ENCODE peak calls at places on chromosomes 16 and 17, in four cellular contexts. X is HCT116, Q is small intestine, K is transverse colon. P is an unnamed sample.
A peak's percentile ranks its signal among the peaks of the same experiment; 100 is the strongest.

GRCh38 chr17:44989552-44990138 is 21.5 kb upstream of the C1QL1 start:
- DNase-seq in K (no peak), X (no peak), Q (no peak), P (no peak)

GRCh38 chr17:81693491-81694360 is 9.4 kb upstream of the MRPL12 start:
- DNase-seq in X (no peak), K (no peak), Q (no peak), P (no peak)

GRCh38 chr17:34980681-34981537 is 597 bp downstream of the LIG3 start:
- DNase-seq in K (peak; percentile 78), Q (peak; percentile 74), X (peak; percentile 56), P (no peak)

GRCh38 chr17:7580631-7581554 is 1.5 kb downstream of the CD68 start:
- DNase-seq in X (no peak), K (no peak), Q (peak; percentile 26), P (no peak)

GRCh38 chr17:28737316-28737715 is 6.5 kb upstream of the TRAF4 start:
- DNase-seq in X (no peak), K (no peak), Q (no peak), P (no peak)

GRCh38 chr16:84065536-84066132 is 23.0 kb upstream of the SLC38A8 start:
- DNase-seq in Q (peak; percentile 68), K (peak; percentile 46), X (peak; percentile 48), P (no peak)

GRCh38 chr17:78267257-78268073 is 36.0 kb downstream of the TMEM235 start:
- DNase-seq in Q (no peak), K (no peak), X (no peak), P (no peak)

GRCh38 chr16:17380613-17381012 is 90.1 kb downstream of the XYLT1 start:
- DNase-seq in K (no peak), Q (no peak), X (no peak), P (no peak)

GRCh38 chr16:88141580-88141979 is 190.3 kb downstream of the BANP start:
- DNase-seq in K (no peak), X (no peak), Q (no peak), P (no peak)

GRCh38 chr17:14448816-14449215 is 147.9 kb downstream of the HS3ST3B1 start:
- DNase-seq in K (no peak), X (no peak), Q (no peak), P (no peak)

GRCh38 chr17:73598131-73598680 is 46.0 kb downstream of the SDK2 start:
- DNase-seq in X (no peak), K (no peak), Q (no peak), P (no peak)

GRCh38 chr16:1159973-1160772 is 7.3 kb downstream of the CACNA1H start:
- DNase-seq in K (peak; percentile 26), X (no peak), Q (no peak), P (no peak)

GRCh38 chr17:17693253-17693954 is 12.1 kb downstream of the RAI1 start:
- DNase-seq in Q (peak; percentile 40), X (no peak), K (peak; percentile 31), P (no peak)

GRCh38 chr17:19716108-19717030 is at the start of gene SLC47A2:
- DNase-seq in X (no peak), Q (no peak), K (no peak), P (no peak)

GRCh38 chr17:79048826-79049755 is 25.1 kb downstream of the C1QTNF1 start:
- DNase-seq in X (no peak), Q (no peak), K (no peak), P (no peak)

GRCh38 chr17:43734376-43734775 is 24.2 kb downstream of the SOST start:
- DNase-seq in X (no peak), K (no peak), Q (no peak), P (no peak)

GRCh38 chr17:11969565-11969964 is 27.7 kb downstream of the ZNF18 start:
- DNase-seq in K (no peak), Q (no peak), X (no peak), P (no peak)

GRCh38 chr17:75344664-75345063 is 55.4 kb upstream of the SLC25A19 start:
- DNase-seq in X (no peak), Q (no peak), K (no peak), P (no peak)

GRCh38 chr17:35299108-35299507 is 56.2 kb downstream of the SLFN5 start:
- DNase-seq in Q (peak; percentile 28), X (no peak), K (no peak), P (no peak)

GRCh38 chr17:72833113-72833512 is 259.4 kb downstream of the SLC39A11 start:
- DNase-seq in Q (no peak), K (no peak), X (no peak), P (no peak)

GRCh38 chr17:76246080-76247066 is 6.1 kb upstream of the RNF157 start:
- DNase-seq in Q (peak; percentile 90), K (peak; percentile 74), X (no peak), P (no peak)

GRCh38 chr16:21100447-21100846 is 50.2 kb downstream of the DNAH3 start:
- DNase-seq in Q (no peak), X (peak; percentile 19), K (no peak), P (no peak)

GRCh38 chr16:2023098-2023925 is 3.4 kb upstream of the NHERF2 start:
- DNase-seq in K (peak; percentile 97), X (peak; percentile 77), Q (peak; percentile 91), P (peak; percentile 91)

GRCh38 chr16:57615813-57616212 is 12.6 kb upstream of the ADGRG1 start:
- DNase-seq in X (no peak), K (no peak), Q (peak; percentile 40), P (no peak)

GRCh38 chr17:68431661-68432071 is 25.6 kb downstream of the WIPI1 start:
- DNase-seq in K (no peak), X (peak; percentile 39), Q (peak; percentile 11), P (no peak)

GRCh38 chr16:53651357-53651756 is 52.3 kb downstream of the RPGRIP1L start:
- DNase-seq in X (no peak), Q (no peak), K (no peak), P (peak; percentile 5)

GRCh38 chr16:1913327-1914083 is 4.7 kb downstream of the HS3ST6 start:
- DNase-seq in Q (peak; percentile 93), K (peak; percentile 91), X (no peak), P (no peak)

GRCh38 chr17:38967290-38967738 is at the start of gene FBXO47:
- DNase-seq in X (no peak), Q (peak; percentile 89), K (peak; percentile 86), P (peak; percentile 84)
- H3K4me3 ChIP-seq in X (no peak within 1 kb of the TSS), Q (no peak within 1 kb of the TSS), K (no peak within 1 kb of the TSS), P (peak within 1 kb of the TSS; percentile 1)

GRCh38 chr17:2085648-2085949 is 30.7 kb downstream of the HIC1 start:
- DNase-seq in K (no peak), Q (no peak), X (no peak), P (no peak)

GRCh38 chr17:2087597-2088211 is 32.8 kb downstream of the HIC1 start:
- DNase-seq in Q (no peak), K (peak; percentile 41), X (no peak), P (no peak)

GRCh38 chr17:2084766-2085647 is 30.1 kb downstream of the HIC1 start:
- DNase-seq in X (no peak), K (peak; percentile 87), Q (peak; percentile 87), P (no peak)

GRCh38 chr17:2084129-2084765 is 29.3 kb downstream of the HIC1 start:
- DNase-seq in X (no peak), Q (peak; percentile 98), K (peak; percentile 77), P (no peak)

DNA sequence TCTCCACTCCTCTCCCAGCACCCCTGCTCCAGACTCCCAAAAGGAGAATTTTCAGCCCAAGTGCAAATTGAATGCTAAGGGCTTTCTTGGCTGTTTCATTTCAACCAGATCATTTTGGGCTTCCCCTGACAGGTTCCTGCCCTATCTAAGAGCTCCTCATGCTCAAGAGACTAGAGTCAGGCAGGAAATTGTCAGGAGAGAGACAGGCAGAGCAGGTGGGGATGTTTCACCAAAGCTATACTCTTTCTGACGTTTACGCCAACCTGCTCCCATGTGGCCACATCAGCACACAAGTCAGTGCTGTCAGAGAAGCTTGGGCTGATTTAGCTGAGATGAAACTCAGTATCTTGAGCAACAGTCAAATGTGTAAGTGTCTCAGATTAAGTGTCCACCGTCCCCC is 31.4 kb downstream of the HIC1 start:
- DNase-seq in Q (no peak), K (no peak), X (no peak), P (no peak)
- H3K4me1 ChIP-seq in Q (peaks cover 24% of the 10 kb centered on the region), K (peaks cover 67% of the 10 kb centered on the region), X (peaks cover 21% of the 10 kb centered on the region), P (peaks cover 2% of the 10 kb centered on the region)

GRCh38 chr17:2547176-2547575 is 35.5 kb upstream of the METTL16 start:
- DNase-seq in K (no peak), Q (peak; percentile 82), X (no peak), P (no peak)
- H3K27ac ChIP-seq in K (no peak overlapping the region), Q (no peak overlapping the region), X (no peak overlapping the region), P (no peak overlapping the region)

DNA sequence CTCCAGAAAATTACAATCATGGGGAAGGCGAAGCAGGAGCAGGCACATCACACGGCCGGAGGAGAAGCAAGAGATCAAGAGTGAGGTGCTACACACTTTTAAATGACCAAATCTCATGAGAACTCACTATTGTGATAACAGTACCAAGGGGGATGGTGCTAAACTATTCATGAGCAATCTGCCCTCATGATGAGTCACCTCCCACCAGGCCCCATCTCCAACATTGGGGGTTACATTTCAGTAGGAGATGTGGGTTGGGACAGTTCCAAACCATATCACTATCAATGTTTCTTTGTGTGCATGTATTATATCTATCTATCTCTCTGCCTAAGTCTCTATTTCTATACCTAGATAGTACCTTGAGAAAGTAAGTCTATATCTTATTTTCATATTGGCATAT is 724.8 kb downstream of the CDH11 start:
- DNase-seq in Q (no peak), K (no peak), X (no peak), P (no peak)
- H3K4me3 ChIP-seq in Q (no peak overlapping the region), K (no peak overlapping the region), X (no peak overlapping the region), P (no peak overlapping the region)

GRCh38 chr16:50630394-50631020 is 50.6 kb downstream of the SNX20 start:
- DNase-seq in K (no peak), Q (no peak), X (no peak), P (no peak)
- H3K4me1 ChIP-seq in K (no peaks in the 10 kb centered on the region), Q (no peaks in the 10 kb centered on the region), X (peaks cover under 1% of the 10 kb centered on the region), P (no peaks in the 10 kb centered on the region)

GRCh38 chr16:10040136-10041080 is 141.8 kb downstream of the GRIN2A start:
- DNase-seq in K (no peak), X (no peak), Q (no peak), P (no peak)
- H3K27ac ChIP-seq in K (no peak overlapping the region), X (no peak overlapping the region), Q (no peak overlapping the region), P (no peak overlapping the region)

GRCh38 chr16:74774223-74775139 is at the start of gene FA2H:
- DNase-seq in K (peak; percentile 93), Q (peak; percentile 93), X (peak; percentile 59), P (no peak)

GRCh38 chr16:74773431-74774222 is 993 bp downstream of the FA2H start:
- DNase-seq in X (no peak), Q (peak; percentile 56), K (peak; percentile 38), P (no peak)

GRCh38 chr16:74778646-74779045 is 4.0 kb upstream of the FA2H start:
- DNase-seq in X (no peak), K (peak; percentile 76), Q (peak; percentile 68), P (no peak)

GRCh38 chr16:74776926-74777325 is 2.3 kb upstream of the FA2H start:
- DNase-seq in Q (no peak), X (no peak), K (no peak), P (no peak)

GRCh38 chr16:74775255-74775654 is 635 bp upstream of the FA2H start:
- DNase-seq in K (no peak), X (no peak), Q (no peak), P (no peak)
- H3K4me3 ChIP-seq in K (no peak overlapping the region), X (peak overlapping the region; percentile 56), Q (peak overlapping the region; percentile 18), P (no peak overlapping the region)

P was measured in iPS DF 6.9.